ENCODE peak calls at places on chromosome 22, in five cellular contexts. One of them, this sample, is unnamed.

GRCh38 chr22:39219071-39220050 is 25.4 kb downstream of the PDGFB start:
- DNase-seq in K562: no peak
- DNase-seq in stomach: no peak
- DNase-seq in transverse colon: no peak
- DNase-seq in A549: peak
- DNase-seq in this sample: no peak

GRCh38 chr22:45497268-45497667 is 5.4 kb upstream of the FBLN1 start:
- DNase-seq in K562: no peak
- DNase-seq in stomach: no peak
- DNase-seq in transverse colon: no peak
- DNase-seq in A549: no peak
- DNase-seq in this sample: no peak

GRCh38 chr22:17638182-17638431 is 450 bp upstream of the BCL2L13 start:
- DNase-seq in K562: no peak
- DNase-seq in stomach: no peak
- DNase-seq in A549: no peak
- DNase-seq in transverse colon: no peak
- DNase-seq in this sample: no peak

GRCh38 chr22:46584081-46584903 is 35.9 kb upstream of the GRAMD4 start:
- DNase-seq in K562: no peak
- DNase-seq in stomach: no peak
- DNase-seq in A549: no peak
- DNase-seq in transverse colon: no peak
- DNase-seq in this sample: no peak

GRCh38 chr22:49103314-49104052 is 724.2 kb downstream of the BRD1 start:
- DNase-seq in K562: no peak
- DNase-seq in A549: no peak
- DNase-seq in transverse colon: no peak
- DNase-seq in stomach: no peak
- DNase-seq in this sample: no peak

GRCh38 chr22:19772673-19773469 is 12.3 kb downstream of the TBX1 start:
- DNase-seq in stomach: peak
- DNase-seq in K562: peak
- DNase-seq in A549: no peak
- DNase-seq in transverse colon: no peak
- DNase-seq in this sample: no peak

GRCh38 chr22:19343470-19343869 is 52.0 kb upstream of the CLTCL1 start:
- DNase-seq in stomach: no peak
- DNase-seq in K562: no peak
- DNase-seq in transverse colon: no peak
- DNase-seq in A549: no peak
- DNase-seq in this sample: no peak

GRCh38 chr22:50063589-50064393 is 5.7 kb upstream of the TTLL8 start:
- DNase-seq in transverse colon: no peak
- DNase-seq in stomach: no peak
- DNase-seq in A549: no peak
- DNase-seq in K562: no peak
- DNase-seq in this sample: no peak

GRCh38 chr22:49983148-49984042 is 22.8 kb downstream of the PIM3 start:
- DNase-seq in K562: no peak
- DNase-seq in A549: no peak
- DNase-seq in transverse colon: no peak
- DNase-seq in stomach: no peak
- DNase-seq in this sample: no peak

GRCh38 chr22:46070722-46071450 is 79.4 kb upstream of the PPARA start:
- DNase-seq in transverse colon: peak
- DNase-seq in stomach: peak
- DNase-seq in A549: peak
- DNase-seq in K562: no peak
- DNase-seq in this sample: no peak

GRCh38 chr22:25390297-25391240 is 171.1 kb downstream of the CRYBB2 start:
- DNase-seq in K562: no peak
- DNase-seq in transverse colon: no peak
- DNase-seq in A549: no peak
- DNase-seq in stomach: no peak
- DNase-seq in this sample: no peak

GRCh38 chr22:21862386-21863242 is 4.8 kb downstream of the MAPK1 start:
- DNase-seq in transverse colon: no peak
- DNase-seq in K562: peak
- DNase-seq in A549: no peak
- DNase-seq in stomach: no peak
- DNase-seq in this sample: no peak

GRCh38 chr22:21865041-21865440 is 2.4 kb downstream of the MAPK1 start:
- DNase-seq in transverse colon: no peak
- DNase-seq in stomach: peak
- DNase-seq in K562: no peak
- DNase-seq in A549: no peak
- DNase-seq in this sample: no peak

GRCh38 chr22:21868651-21869050 is 1.2 kb upstream of the MAPK1 start:
- DNase-seq in K562: peak
- DNase-seq in transverse colon: no peak
- DNase-seq in stomach: no peak
- DNase-seq in A549: no peak
- DNase-seq in this sample: no peak

GRCh38 chr22:21866821-21867527 is 471 bp downstream of the MAPK1 start:
- DNase-seq in transverse colon: peak
- DNase-seq in K562: peak
- DNase-seq in stomach: peak
- DNase-seq in A549: peak
- DNase-seq in this sample: no peak

DNA sequence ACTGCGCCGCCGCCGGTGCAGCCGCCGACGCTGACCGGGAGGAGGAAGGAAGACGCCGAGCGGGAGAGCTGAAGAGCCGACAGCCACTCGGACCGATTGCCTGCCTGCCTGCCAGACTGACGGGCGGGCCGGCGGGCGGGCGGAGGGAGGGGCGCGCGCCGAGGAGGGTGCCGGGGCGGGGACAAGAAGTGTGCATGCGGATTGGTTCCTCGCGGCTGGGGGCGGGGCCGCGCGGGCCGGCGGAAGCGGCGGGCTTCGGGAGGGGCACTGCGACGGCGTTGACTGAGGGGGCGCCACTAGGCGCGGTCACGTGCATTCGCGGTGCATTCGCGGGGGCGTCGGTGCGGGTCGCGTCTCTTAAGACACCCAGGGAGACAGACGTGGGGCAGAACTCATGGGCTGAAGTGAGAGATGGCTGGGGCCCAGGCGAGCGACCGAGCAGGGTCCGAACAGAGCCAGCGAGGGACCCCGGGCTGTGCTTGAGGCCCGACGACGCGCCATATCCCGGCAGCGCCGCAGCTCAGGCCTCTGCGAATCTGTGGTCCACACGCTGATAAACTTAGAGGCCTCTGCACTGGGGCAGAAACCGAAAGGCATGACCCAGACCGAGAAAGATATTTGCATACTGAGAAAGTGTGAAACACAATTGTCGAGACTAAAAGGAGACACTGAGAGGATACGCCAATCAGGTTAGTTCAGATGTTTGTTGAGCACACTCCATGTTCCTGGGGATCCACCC is at the start of gene MAPK1:
- DNase-seq in transverse colon: peak
- DNase-seq in stomach: peak
- DNase-seq in A549: peak
- DNase-seq in K562: peak
- DNase-seq in this sample: peak
- TF ChIP-seq POLR2A in transverse colon: peak
- TF ChIP-seq POLR2A in stomach: no peak
- TF ChIP-seq POLR2A in A549: peak
- TF ChIP-seq POLR2A in K562: no peak
- TF ChIP-seq POLR2A in this sample: peak

GRCh38 chr22:28358244-28358777 is 321.3 kb downstream of the TTC28 start:
- DNase-seq in K562: no peak
- DNase-seq in transverse colon: no peak
- DNase-seq in stomach: no peak
- DNase-seq in A549: no peak
- DNase-seq in this sample: no peak
- TF ChIP-seq EP300 in K562: no peak
- TF ChIP-seq EP300 in transverse colon: no peak
- TF ChIP-seq EP300 in stomach: no peak
- TF ChIP-seq EP300 in A549: no peak
- TF ChIP-seq EP300 in this sample: no peak

DNA sequence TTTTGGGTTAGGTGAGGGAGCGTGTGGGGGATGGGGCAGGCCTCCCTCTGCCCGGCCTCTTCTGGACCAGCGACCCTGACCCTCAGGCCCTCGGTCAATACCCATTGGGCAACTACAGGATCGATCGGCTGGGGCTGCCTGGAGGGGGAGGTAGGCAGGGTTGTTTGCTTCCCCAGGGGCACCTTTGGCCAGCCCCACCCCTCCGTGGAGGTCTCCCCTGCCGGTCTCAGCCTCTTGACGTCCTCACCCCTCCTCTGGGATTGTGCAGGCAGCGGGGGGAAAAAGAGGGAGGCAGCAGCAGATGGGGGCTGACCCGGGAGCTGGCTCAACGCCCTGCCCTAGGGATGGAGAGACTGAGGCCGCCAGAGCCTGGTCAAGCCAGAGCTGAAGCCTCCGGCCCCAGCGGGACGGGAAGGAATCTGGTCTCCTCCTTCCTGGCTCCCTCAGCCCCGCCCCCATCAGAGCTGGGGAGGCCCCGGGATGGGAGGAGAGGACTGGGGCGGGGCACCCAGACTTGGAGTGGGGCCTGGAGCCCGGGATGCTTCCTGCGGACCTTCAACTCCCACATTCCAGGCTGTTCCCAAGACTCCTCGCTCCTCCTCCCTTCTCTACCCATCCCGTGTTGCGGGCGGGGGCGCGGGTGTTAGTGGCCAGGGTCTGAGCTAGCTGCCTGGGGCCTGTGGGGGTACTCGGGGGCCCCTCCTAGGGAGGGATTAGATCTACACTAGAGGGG is 14.4 kb upstream of the CDC42EP1 start:
- DNase-seq in transverse colon: peak
- DNase-seq in stomach: peak
- DNase-seq in K562: peak
- DNase-seq in A549: peak
- DNase-seq in this sample: peak
- TF ChIP-seq POLR2A in transverse colon: peak
- TF ChIP-seq POLR2A in stomach: no peak
- TF ChIP-seq POLR2A in K562: no peak
- TF ChIP-seq POLR2A in A549: peak
- TF ChIP-seq POLR2A in this sample: no peak

GRCh38 chr22:27284314-27284713 is 517.2 kb downstream of the MN1 start:
- DNase-seq in A549: no peak
- DNase-seq in stomach: no peak
- DNase-seq in transverse colon: no peak
- DNase-seq in K562: no peak
- DNase-seq in this sample: no peak
- TF ChIP-seq EP300 in A549: no peak
- TF ChIP-seq EP300 in stomach: no peak
- TF ChIP-seq EP300 in transverse colon: no peak
- TF ChIP-seq EP300 in K562: no peak
- TF ChIP-seq EP300 in this sample: no peak

DNA sequence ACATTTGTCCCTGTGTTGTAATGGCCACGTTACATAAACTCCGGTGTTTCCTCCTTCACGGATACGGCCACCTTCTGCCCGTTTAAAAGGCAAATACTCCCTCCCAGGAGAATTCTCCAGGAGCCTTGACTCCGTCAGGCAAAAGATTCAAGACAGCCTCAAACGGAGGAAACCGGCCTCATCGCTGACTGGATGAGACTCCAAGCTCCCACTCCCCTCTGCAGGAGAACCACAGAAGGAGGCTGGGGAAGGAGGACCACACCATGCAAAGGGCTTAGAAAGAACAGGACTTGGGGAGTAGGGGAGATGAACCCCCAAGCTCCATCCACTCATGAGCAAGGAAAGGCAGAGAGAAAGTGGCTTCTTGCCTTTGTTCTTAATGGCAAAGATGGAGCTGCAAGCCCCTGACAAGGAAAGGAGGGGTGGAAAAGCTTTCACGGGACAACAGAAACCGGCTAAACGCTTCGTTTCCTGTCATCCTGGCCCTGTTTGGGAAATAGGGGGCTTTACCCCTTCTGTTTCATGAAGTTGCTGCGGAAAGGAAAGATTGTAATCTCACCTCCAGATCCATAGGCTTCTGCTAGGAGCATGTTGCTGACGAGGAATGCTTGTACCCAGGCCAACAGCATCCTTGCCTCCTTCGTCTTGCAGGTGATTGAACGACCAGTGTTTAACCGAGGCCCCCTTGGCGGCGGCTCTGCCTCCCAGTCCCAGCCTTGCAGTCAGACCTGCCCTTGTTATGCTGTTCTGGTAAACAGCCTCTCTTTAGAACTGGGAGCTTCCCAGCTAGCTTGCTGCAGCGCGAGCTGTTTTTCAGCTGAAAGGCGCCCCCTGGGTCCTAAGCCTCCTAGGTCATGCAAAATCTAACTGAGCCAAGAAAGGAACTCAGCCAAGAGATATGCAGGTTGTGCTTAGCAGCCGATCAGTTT is at the start of gene PIK3IP1:
- DNase-seq in A549: peak
- DNase-seq in stomach: peak
- DNase-seq in transverse colon: peak
- DNase-seq in K562: peak
- DNase-seq in this sample: peak
- TF ChIP-seq POLR2A in A549: no peak
- TF ChIP-seq POLR2A in stomach: no peak
- TF ChIP-seq POLR2A in transverse colon: peak
- TF ChIP-seq POLR2A in K562: no peak
- TF ChIP-seq POLR2A in this sample: peak

GRCh38 chr22:38079804-38080203 is 4.2 kb downstream of the SLC16A8 start:
- DNase-seq in K562: no peak
- DNase-seq in stomach: no peak
- DNase-seq in A549: no peak
- DNase-seq in transverse colon: no peak
- DNase-seq in this sample: no peak

GRCh38 chr22:38081636-38081940 is 2.4 kb downstream of the SLC16A8 start:
- DNase-seq in stomach: no peak
- DNase-seq in K562: no peak
- DNase-seq in transverse colon: no peak
- DNase-seq in A549: no peak
- DNase-seq in this sample: no peak

GRCh38 chr22:38080468-38080846 is 3.5 kb downstream of the SLC16A8 start:
- DNase-seq in transverse colon: no peak
- DNase-seq in K562: no peak
- DNase-seq in A549: no peak
- DNase-seq in stomach: no peak
- DNase-seq in this sample: no peak

GRCh38 chr22:38081941-38082828 is 1.8 kb downstream of the SLC16A8 start:
- DNase-seq in K562: no peak
- DNase-seq in transverse colon: no peak
- DNase-seq in stomach: no peak
- DNase-seq in A549: no peak
- DNase-seq in this sample: no peak

GRCh38 chr22:38080847-38081635 is 2.9 kb downstream of the SLC16A8 start:
- DNase-seq in A549: no peak
- DNase-seq in K562: no peak
- DNase-seq in stomach: peak
- DNase-seq in transverse colon: peak
- DNase-seq in this sample: no peak
- TF ChIP-seq EP300 in A549: no peak
- TF ChIP-seq EP300 in K562: no peak
- TF ChIP-seq EP300 in stomach: no peak
- TF ChIP-seq EP300 in transverse colon: no peak
- TF ChIP-seq EP300 in this sample: no peak

This sample was measured in tibial nerve.